ENCODE peak calls at places on chromosomes 5 and 9, in ten cellular contexts. U, Z, C, A, G, V, L, E, I and K are unnamed samples.

GRCh38 chr9:136198605-136199083 is 6.3 kb downstream of the LHX3 start:
- DNase-seq in U (no peak), Z (no peak), C (peak; percentile 82), A (no peak), G (no peak), V (no peak), L (peak; percentile 34), E (no peak), I (peak; percentile 21), K (no peak)

GRCh38 chr5:15366676-15367391 is 133.1 kb upstream of the FBXL7 start:
- DNase-seq in U (no peak), Z (no peak), C (no peak), A (no peak), G (no peak), V (no peak), L (peak; percentile 84), E (no peak), I (no peak), K (no peak)

GRCh38 chr5:6228257-6229250 is 149.8 kb downstream of the MED10 start:
- DNase-seq in U (no peak), Z (no peak), C (no peak), A (no peak), G (no peak), V (no peak), L (no peak), E (no peak), I (no peak), K (no peak)

GRCh38 chr9:29730096-29730621 is 2156.9 kb upstream of the C9orf72 start:
- DNase-seq in U (no peak), Z (no peak), C (peak; percentile 49), A (no peak), G (no peak), V (no peak), L (no peak), E (no peak), I (no peak), K (no peak)

GRCh38 chr9:96135071-96135825 is 166.7 kb downstream of the HSD17B3 start:
- DNase-seq in U (no peak), Z (no peak), C (no peak), A (no peak), G (no peak), V (no peak), L (peak; percentile 25), E (peak; percentile 60), I (no peak), K (no peak)

GRCh38 chr5:14109041-14109747 is 33.9 kb upstream of the TRIO start:
- DNase-seq in U (no peak), Z (no peak), C (no peak), A (no peak), G (no peak), V (peak; percentile 55), L (no peak), E (peak; percentile 75), I (no peak), K (no peak)

GRCh38 chr5:41843456-41844112 is 26.6 kb downstream of the OXCT1 start:
- DNase-seq in U (no peak), Z (no peak), C (no peak), A (no peak), G (no peak), V (no peak), L (peak; percentile 84), E (peak; percentile 75), I (peak; percentile 30), K (no peak)

GRCh38 chr5:150134198-150134588 is 21.5 kb downstream of the PDGFRB start:
- DNase-seq in U (no peak), Z (no peak), C (no peak), A (no peak), G (no peak), V (peak; percentile 3), L (no peak), E (no peak), I (no peak), K (no peak)

GRCh38 chr5:58156354-58156753 is 303.5 kb downstream of the PLK2 start:
- DNase-seq in U (no peak), Z (no peak), C (no peak), A (no peak), G (no peak), V (peak; percentile 23), L (peak; percentile 46), E (peak; percentile 32), I (no peak), K (no peak)

GRCh38 chr9:134295101-134295745 is 31.0 kb upstream of the RXRA start:
- DNase-seq in U (no peak), Z (no peak), C (peak; percentile 85), A (no peak), G (peak; percentile 33), V (peak; percentile 11), L (no peak), E (no peak), I (no peak), K (no peak)

GRCh38 chr9:34375901-34376595 is 650 bp downstream of the MYORG start:
- DNase-seq in U (peak; percentile 81), Z (peak; percentile 57), C (peak; percentile 90), A (peak; percentile 57), G (peak; percentile 73), V (peak; percentile 69), L (no peak), E (no peak), I (peak; percentile 62), K (no peak)

GRCh38 chr9:86079421-86080111 is 19.8 kb downstream of the GOLM1 start:
- DNase-seq in U (no peak), Z (no peak), C (no peak), A (peak; percentile 32), G (no peak), V (no peak), L (no peak), E (no peak), I (peak; percentile 57), K (no peak)

GRCh38 chr9:136659861-136660784 is 2.6 kb upstream of the EGFL7 start:
- DNase-seq in U (peak; percentile 61), Z (no peak), C (no peak), A (no peak), G (no peak), V (no peak), L (no peak), E (no peak), I (no peak), K (no peak)

GRCh38 chr9:120344230-120344629 is 235.7 kb downstream of the CDK5RAP2 start:
- DNase-seq in U (no peak), Z (no peak), C (no peak), A (no peak), G (no peak), V (no peak), L (peak; percentile 80), E (peak; percentile 80), I (no peak), K (no peak)

GRCh38 chr5:179285236-179285635 is 60.0 kb downstream of the ADAMTS2 start:
- DNase-seq in U (peak; percentile 69), Z (no peak), C (no peak), A (peak; percentile 76), G (peak; percentile 53), V (peak; percentile 81), L (peak; percentile 42), E (no peak), I (peak; percentile 60), K (peak; percentile 50)

GRCh38 chr5:39080597-39081204 is 6.5 kb upstream of the RICTOR start:
- DNase-seq in U (no peak), Z (peak; percentile 62), C (peak; percentile 72), A (peak; percentile 51), G (no peak), V (no peak), L (peak; percentile 87), E (peak; percentile 73), I (peak; percentile 67), K (no peak)

DNA sequence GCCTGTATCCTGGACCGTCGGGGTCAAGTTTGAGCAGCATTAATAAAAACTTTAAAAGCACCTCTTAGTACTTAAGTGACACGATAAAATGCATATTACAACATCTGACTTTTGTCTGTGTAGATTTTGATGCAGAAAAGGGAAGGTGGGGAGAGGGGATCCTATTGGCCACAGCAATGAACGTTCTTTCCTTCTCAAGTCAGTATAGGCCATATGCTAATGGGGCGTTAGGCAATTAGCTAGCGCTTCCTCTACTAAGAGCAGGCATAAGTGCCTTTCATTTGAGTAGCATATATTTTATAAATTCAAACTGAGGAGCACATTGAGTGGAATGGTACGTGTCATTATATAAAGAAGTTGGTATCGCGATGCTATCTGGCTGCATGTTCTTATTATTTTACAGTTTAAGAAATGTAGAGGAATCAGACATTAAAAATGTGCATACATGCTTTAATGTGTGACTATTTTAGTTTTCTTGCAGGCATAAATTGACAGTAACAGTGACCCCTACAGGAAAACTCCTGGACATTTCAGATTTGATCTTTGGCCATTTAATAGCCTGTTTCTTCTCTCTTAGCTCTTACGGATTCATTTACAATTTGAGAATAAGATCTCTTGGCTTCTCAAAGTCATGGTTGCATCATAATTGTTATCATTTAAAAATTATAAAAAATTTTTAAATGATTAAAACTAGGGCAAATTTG is 1.1 kb upstream of the GNA14 start:
- DNase-seq in U (no peak), Z (no peak), C (no peak), A (no peak), G (no peak), V (no peak), L (peak; percentile 64), E (no peak), I (no peak), K (no peak)
- TF ChIP-seq CTCF in U (peak; percentile 56), Z (no peak), C (peak; percentile 70), A (peak; percentile 53), G (peak; percentile 42), V (peak; percentile 30), L (peak; percentile 54), E (peak; percentile 36), I (peak; percentile 14), K (peak; percentile 38)

GRCh38 chr9:84953252-84953773 is 283.8 kb downstream of the NTRK2 start:
- DNase-seq in U (no peak), Z (no peak), C (no peak), A (no peak), G (no peak), V (no peak), L (no peak), E (no peak), I (no peak), K (no peak)
- H3K27me3 ChIP-seq in U (no peaks in the 10 kb centered on the region), Z (no peaks in the 10 kb centered on the region), C (peaks cover 9% of the 10 kb centered on the region), A (no peaks in the 10 kb centered on the region), G (no peaks in the 10 kb centered on the region), V (no peaks in the 10 kb centered on the region), L (peaks cover 16% of the 10 kb centered on the region), E (no peaks in the 10 kb centered on the region), I (no peaks in the 10 kb centered on the region), K (no peaks in the 10 kb centered on the region)

GRCh38 chr5:119300311-119300670 is 55.5 kb upstream of the TNFAIP8 start:
- DNase-seq in U (no peak), Z (no peak), C (no peak), A (no peak), G (no peak), V (no peak), L (no peak), E (no peak), I (no peak), K (no peak)
- H3K27ac ChIP-seq in U (no peak overlapping the region), Z (no peak overlapping the region), C (no peak overlapping the region), A (no peak overlapping the region), G (no peak overlapping the region), V (no peak overlapping the region), L (no peak overlapping the region), E (no peak overlapping the region), I (no peak overlapping the region), K (peak overlapping the region; percentile 84)

DNA sequence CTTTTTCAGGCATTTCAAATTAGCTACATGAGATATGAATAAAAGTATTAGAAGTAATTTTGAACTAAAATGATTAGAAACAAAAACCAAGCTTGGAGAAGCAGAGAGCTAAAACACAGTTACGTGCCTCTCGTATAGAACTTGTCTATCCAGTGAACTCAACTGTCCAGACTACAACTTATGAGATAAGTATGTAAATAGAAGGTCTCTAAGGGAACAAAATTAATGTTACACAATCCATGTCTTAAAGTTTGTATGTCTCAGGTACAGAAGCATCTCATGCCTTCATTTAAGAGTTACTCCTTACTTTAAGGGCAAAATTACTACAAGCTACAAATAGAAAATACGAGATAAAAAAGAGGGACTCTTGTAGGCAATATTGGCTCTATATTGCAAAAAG is 316.8 kb downstream of the CETN3 start:
- DNase-seq in U (no peak), Z (no peak), C (no peak), A (no peak), G (no peak), V (no peak), L (peak; percentile 19), E (no peak), I (no peak), K (no peak)
- TF ChIP-seq CTCF in U (no peak), Z (no peak), C (no peak), A (no peak), G (no peak), V (no peak), L (no peak), E (no peak), I (no peak), K (no peak)